ENCODE peak calls at places on chromosomes 6 and 20, in six cellular contexts. B, W, U, L, O and V are unnamed samples.

GRCh38 chr6:18328549-18328922 is 58.6 kb upstream of the RNF144B start:
- DNase-seq in B (no peak), W (no peak), U (no peak), L (no peak), O (no peak), V (no peak)

GRCh38 chr20:33516882-33517281 is 27.0 kb downstream of the CBFA2T2 start:
- DNase-seq in B (no peak), W (no peak), U (no peak), L (no peak), O (no peak), V (no peak)

GRCh38 chr20:63457737-63458136 is 14.7 kb downstream of the KCNQ2 start:
- DNase-seq in B (no peak), W (no peak), U (no peak), L (peak; percentile 91), O (no peak), V (no peak)

GRCh38 chr6:100968934-100969333 is 87.8 kb upstream of the ASCC3 start:
- DNase-seq in B (no peak), W (no peak), U (no peak), L (no peak), O (no peak), V (no peak)

GRCh38 chr20:24406761-24407550 is 62.5 kb upstream of the SYNDIG1 start:
- DNase-seq in B (no peak), W (no peak), U (no peak), L (no peak), O (no peak), V (no peak)

GRCh38 chr20:59988141-59988540 is 29.9 kb downstream of the CDH26 start:
- DNase-seq in B (no peak), W (no peak), U (no peak), L (peak; percentile 97), O (no peak), V (no peak)

GRCh38 chr6:137241481-137242011 is 22.4 kb upstream of the IFNGR1 start:
- DNase-seq in B (no peak), W (no peak), U (no peak), L (no peak), O (no peak), V (no peak)

GRCh38 chr6:138541793-138542481 is 42.6 kb upstream of the NHSL1 start:
- DNase-seq in B (no peak), W (no peak), U (no peak), L (no peak), O (no peak), V (no peak)

GRCh38 chr6:127484207-127484858 is 25.1 kb upstream of the KIAA0408 start:
- DNase-seq in B (no peak), W (no peak), U (no peak), L (no peak), O (no peak), V (no peak)

GRCh38 chr6:53651149-53651763 is 14.3 kb downstream of the KLHL31 start:
- DNase-seq in B (peak; percentile 34), W (peak; percentile 48), U (no peak), L (peak; percentile 73), O (no peak), V (no peak)

GRCh38 chr20:25309395-25310267 is 61.7 kb downstream of the PYGB start:
- DNase-seq in B (no peak), W (peak; percentile 62), U (no peak), L (peak; percentile 24), O (peak; percentile 39), V (peak; percentile 80)

GRCh38 chr6:12845224-12846004 is 128.8 kb downstream of the PHACTR1 start:
- DNase-seq in B (no peak), W (no peak), U (no peak), L (no peak), O (no peak), V (no peak)

GRCh38 chr6:158761746-158762145 is 57.4 kb downstream of the EZR start:
- DNase-seq in B (no peak), W (no peak), U (no peak), L (no peak), O (no peak), V (no peak)

GRCh38 chr6:33620158-33620583 is 951 bp upstream of the ITPR3 start:
- DNase-seq in B (no peak), W (no peak), U (no peak), L (peak; percentile 70), O (no peak), V (no peak)

GRCh38 chr6:1767481-1768246 is 157.9 kb downstream of the FOXC1 start:
- DNase-seq in B (no peak), W (no peak), U (no peak), L (peak; percentile 29), O (no peak), V (no peak)

GRCh38 chr20:49482621-49483017 is at the start of gene KCNB1:
- DNase-seq in B (no peak), W (no peak), U (peak; percentile 49), L (peak; percentile 49), O (peak; percentile 60), V (no peak)

GRCh38 chr6:169340395-169340794 is 86.7 kb upstream of the THBS2 start:
- DNase-seq in B (no peak), W (no peak), U (no peak), L (peak; percentile 88), O (no peak), V (no peak)